ENCODE peak calls at places on chromosomes 16 and 17, in four cellular contexts. X is NCI-H82, O is T-helper 2 cell, Q is GM23338. R is an unnamed sample.

GRCh38 chr16:49622421-49623402 is 233.2 kb downstream of the ZNF423 start:
- DNase-seq in X (no peak), O (no peak), Q (no peak), R (no peak)

GRCh38 chr16:53430363-53430762 is 3.9 kb upstream of the RBL2 start:
- DNase-seq in X (no peak), O (no peak), Q (no peak), R (no peak)

GRCh38 chr16:50268352-50268751 is 2.0 kb downstream of the ADCY7 start:
- DNase-seq in X (no peak), O (no peak), Q (no peak), R (no peak)

GRCh38 chr17:17545031-17545820 is 46.3 kb downstream of the PEMT start:
- DNase-seq in X (no peak), O (no peak), Q (no peak), R (no peak)

GRCh38 chr16:31476305-31477219 is 4.6 kb downstream of the TGFB1I1 start:
- DNase-seq in X (no peak), O (peak), Q (peak), R (peak)

GRCh38 chr17:75544250-75544649 is 18.8 kb downstream of the LLGL2 start:
- DNase-seq in X (no peak), O (no peak), Q (no peak), R (no peak)

GRCh38 chr17:47742319-47743181 is 9.5 kb downstream of the TBX21 start:
- DNase-seq in X (peak), O (peak), Q (peak), R (no peak)

GRCh38 chr17:47694018-47694817 is at the start of gene TBKBP1:
- DNase-seq in X (peak), O (peak), Q (peak), R (peak)

GRCh38 chr16:1998852-1999801 is 9.4 kb downstream of the SYNGR3 start:
- DNase-seq in X (no peak), O (no peak), Q (no peak), R (no peak)

GRCh38 chr16:87829123-87829980 is 40.0 kb downstream of the SLC7A5 start:
- DNase-seq in X (peak), O (peak), Q (no peak), R (no peak)

GRCh38 chr17:17353625-17354484 is 50.7 kb downstream of the NT5M start:
- DNase-seq in X (no peak), O (no peak), Q (no peak), R (no peak)

GRCh38 chr17:39653662-39654331 is 11.4 kb upstream of the TCAP start:
- DNase-seq in X (peak), O (peak), Q (peak), R (peak)

GRCh38 chr17:62774338-62774737 is 33.8 kb downstream of the MARCHF10 start:
- DNase-seq in X (no peak), O (no peak), Q (no peak), R (no peak)

GRCh38 chr16:3596101-3596861 is 15.1 kb downstream of the SLX4 start:
- DNase-seq in X (peak), O (no peak), Q (no peak), R (no peak)

GRCh38 chr17:17098426-17099035 is 56.3 kb downstream of the MPRIP start:
- DNase-seq in X (no peak), O (no peak), Q (no peak), R (no peak)

GRCh38 chr17:13727441-13728171 is 125.9 kb upstream of the HS3ST3A1 start:
- DNase-seq in X (no peak), O (no peak), Q (no peak), R (no peak)

GRCh38 chr16:72905581-72905980 is 142.3 kb downstream of the ZFHX3 start:
- DNase-seq in X (no peak), O (no peak), Q (no peak), R (no peak)

GRCh38 chr16:15052747-15053476 is 3.0 kb downstream of the NTAN1 start:
- DNase-seq in X (peak), O (no peak), Q (no peak), R (no peak)

GRCh38 chr16:64865037-64865696 is 256.7 kb downstream of the CDH11 start:
- DNase-seq in X (peak), O (no peak), Q (no peak), R (no peak)

GRCh38 chr17:74190807-74191206 is 12.7 kb upstream of the RPL38 start:
- DNase-seq in X (no peak), O (no peak), Q (peak), R (no peak)

GRCh38 chr17:79084291-79085153 is 9.9 kb downstream of the ENGASE start:
- DNase-seq in X (no peak), O (no peak), Q (no peak), R (no peak)

GRCh38 chr17:41937970-41938851 is 7.8 kb downstream of the ODAD4 start:
- DNase-seq in X (peak), O (no peak), Q (no peak), R (no peak)

GRCh38 chr17:16417896-16418683 is 2.7 kb downstream of the TRPV2 start:
- DNase-seq in X (peak), O (no peak), Q (no peak), R (no peak)

GRCh38 chr17:40854175-40854814 is 12.7 kb downstream of the KRT12 start:
- DNase-seq in X (no peak), O (no peak), Q (no peak), R (no peak)

GRCh38 chr17:64003526-64004121 is 5.5 kb downstream of the PRR29 start:
- DNase-seq in X (no peak), O (no peak), Q (no peak), R (no peak)

GRCh38 chr17:32488177-32488542 is 1.4 kb downstream of the CDK5R1 start:
- DNase-seq in X (peak), O (no peak), Q (no peak), R (no peak)

GRCh38 chr17:64492481-64493109 is 4.3 kb downstream of the POLG2 start:
- DNase-seq in X (peak), O (no peak), Q (peak), R (peak)

GRCh38 chr17:43766413-43767052 is 7.9 kb upstream of the SOST start:
- DNase-seq in X (peak), O (no peak), Q (peak), R (no peak)

GRCh38 chr17:6686026-6686425 is 27.1 kb downstream of the SLC13A5 start:
- DNase-seq in X (no peak), O (no peak), Q (no peak), R (no peak)

GRCh38 chr17:50147841-50148225 is 2.6 kb downstream of the PPP1R9B start:
- DNase-seq in X (no peak), O (no peak), Q (no peak), R (no peak)

GRCh38 chr16:149024-149675 is 3.3 kb upstream of the HBZ start:
- DNase-seq in X (no peak), O (no peak), Q (no peak), R (no peak)

GRCh38 chr16:84931506-84931905 is 79.8 kb downstream of the ZDHHC7 start:
- DNase-seq in X (no peak), O (no peak), Q (no peak), R (no peak)

GRCh38 chr17:9956474-9957131 is 51.5 kb upstream of the RCVRN start:
- DNase-seq in X (no peak), O (no peak), Q (no peak), R (no peak)

R was measured in T-helper 22 cell.